ENCODE peak calls at places on chromosomes 3 and 15, in five cellular contexts. One of them, this sample, is unnamed.

GRCh38 chr15:93124126-93124525 is 35.1 kb upstream of the RGMA start:
- DNase-seq in naive thymus-derived CD8-positive, alpha-beta T cell: no peak
- DNase-seq in IMR-90: no peak
- DNase-seq in stimulated activated CD4-positive, alpha-beta T cell treated with anti-CD3 and anti-CD28 coated beads, Interleukin-15, amount 100 ng/mL, for 24 hours: no peak
- DNase-seq in AG08395: no peak
- DNase-seq in this sample: no peak

GRCh38 chr15:100704281-100705055 is 102.1 kb downstream of the ASB7 start:
- DNase-seq in stimulated activated CD4-positive, alpha-beta T cell treated with anti-CD3 and anti-CD28 coated beads, Interleukin-15, amount 100 ng/mL, for 24 hours: no peak
- DNase-seq in naive thymus-derived CD8-positive, alpha-beta T cell: no peak
- DNase-seq in AG08395: peak
- DNase-seq in IMR-90: peak
- DNase-seq in this sample: no peak

GRCh38 chr15:90037961-90038633 is 37.0 kb downstream of the ZNF710 start:
- DNase-seq in AG08395: no peak
- DNase-seq in IMR-90: peak
- DNase-seq in stimulated activated CD4-positive, alpha-beta T cell treated with anti-CD3 and anti-CD28 coated beads, Interleukin-15, amount 100 ng/mL, for 24 hours: peak
- DNase-seq in naive thymus-derived CD8-positive, alpha-beta T cell: no peak
- DNase-seq in this sample: peak

GRCh38 chr3:141547791-141548190 is 61.0 kb downstream of the RASA2 start:
- DNase-seq in naive thymus-derived CD8-positive, alpha-beta T cell: no peak
- DNase-seq in stimulated activated CD4-positive, alpha-beta T cell treated with anti-CD3 and anti-CD28 coated beads, Interleukin-15, amount 100 ng/mL, for 24 hours: no peak
- DNase-seq in IMR-90: no peak
- DNase-seq in AG08395: no peak
- DNase-seq in this sample: no peak

GRCh38 chr3:12896206-12896697 is 54.9 kb upstream of the RPL32 start:
- DNase-seq in stimulated activated CD4-positive, alpha-beta T cell treated with anti-CD3 and anti-CD28 coated beads, Interleukin-15, amount 100 ng/mL, for 24 hours: no peak
- DNase-seq in IMR-90: peak
- DNase-seq in naive thymus-derived CD8-positive, alpha-beta T cell: no peak
- DNase-seq in AG08395: no peak
- DNase-seq in this sample: no peak

GRCh38 chr15:99014803-99015676 is 7.4 kb upstream of the PGPEP1L start:
- DNase-seq in IMR-90: peak
- DNase-seq in stimulated activated CD4-positive, alpha-beta T cell treated with anti-CD3 and anti-CD28 coated beads, Interleukin-15, amount 100 ng/mL, for 24 hours: peak
- DNase-seq in AG08395: peak
- DNase-seq in naive thymus-derived CD8-positive, alpha-beta T cell: no peak
- DNase-seq in this sample: no peak

GRCh38 chr15:94306700-94307650 is 75.6 kb downstream of the MCTP2 start:
- DNase-seq in IMR-90: peak
- DNase-seq in stimulated activated CD4-positive, alpha-beta T cell treated with anti-CD3 and anti-CD28 coated beads, Interleukin-15, amount 100 ng/mL, for 24 hours: peak
- DNase-seq in AG08395: no peak
- DNase-seq in naive thymus-derived CD8-positive, alpha-beta T cell: no peak
- DNase-seq in this sample: peak

GRCh38 chr3:50392101-50392715 is 32.9 kb upstream of the TMEM115 start:
- DNase-seq in IMR-90: no peak
- DNase-seq in naive thymus-derived CD8-positive, alpha-beta T cell: no peak
- DNase-seq in AG08395: no peak
- DNase-seq in stimulated activated CD4-positive, alpha-beta T cell treated with anti-CD3 and anti-CD28 coated beads, Interleukin-15, amount 100 ng/mL, for 24 hours: no peak
- DNase-seq in this sample: no peak

GRCh38 chr15:38696120-38696727 is 131.6 kb upstream of the RASGRP1 start:
- DNase-seq in naive thymus-derived CD8-positive, alpha-beta T cell: no peak
- DNase-seq in AG08395: peak
- DNase-seq in stimulated activated CD4-positive, alpha-beta T cell treated with anti-CD3 and anti-CD28 coated beads, Interleukin-15, amount 100 ng/mL, for 24 hours: peak
- DNase-seq in IMR-90: peak
- DNase-seq in this sample: peak

GRCh38 chr3:98372445-98372844 is 18.0 kb upstream of the OR5K3 start:
- DNase-seq in stimulated activated CD4-positive, alpha-beta T cell treated with anti-CD3 and anti-CD28 coated beads, Interleukin-15, amount 100 ng/mL, for 24 hours: no peak
- DNase-seq in IMR-90: no peak
- DNase-seq in AG08395: no peak
- DNase-seq in naive thymus-derived CD8-positive, alpha-beta T cell: no peak
- DNase-seq in this sample: no peak

GRCh38 chr3:65330072-65330471 is 642.3 kb upstream of the ADAMTS9 start:
- DNase-seq in IMR-90: peak
- DNase-seq in stimulated activated CD4-positive, alpha-beta T cell treated with anti-CD3 and anti-CD28 coated beads, Interleukin-15, amount 100 ng/mL, for 24 hours: no peak
- DNase-seq in AG08395: no peak
- DNase-seq in naive thymus-derived CD8-positive, alpha-beta T cell: no peak
- DNase-seq in this sample: no peak

GRCh38 chr3:114508976-114509375 is 215.1 kb downstream of the TIGIT start:
- DNase-seq in AG08395: no peak
- DNase-seq in naive thymus-derived CD8-positive, alpha-beta T cell: no peak
- DNase-seq in stimulated activated CD4-positive, alpha-beta T cell treated with anti-CD3 and anti-CD28 coated beads, Interleukin-15, amount 100 ng/mL, for 24 hours: no peak
- DNase-seq in IMR-90: peak
- DNase-seq in this sample: no peak

GRCh38 chr3:4978966-4979400 is 254 bp upstream of the BHLHE40 start:
- DNase-seq in IMR-90: peak
- DNase-seq in AG08395: peak
- DNase-seq in stimulated activated CD4-positive, alpha-beta T cell treated with anti-CD3 and anti-CD28 coated beads, Interleukin-15, amount 100 ng/mL, for 24 hours: peak
- DNase-seq in naive thymus-derived CD8-positive, alpha-beta T cell: peak
- DNase-seq in this sample: peak

GRCh38 chr3:56303508-56303907 is 164.8 kb downstream of the ERC2 start:
- DNase-seq in AG08395: peak
- DNase-seq in IMR-90: peak
- DNase-seq in naive thymus-derived CD8-positive, alpha-beta T cell: no peak
- DNase-seq in stimulated activated CD4-positive, alpha-beta T cell treated with anti-CD3 and anti-CD28 coated beads, Interleukin-15, amount 100 ng/mL, for 24 hours: peak
- DNase-seq in this sample: no peak

GRCh38 chr3:43512749-43513404 is 108.9 kb downstream of the ANO10 start:
- DNase-seq in IMR-90: peak
- DNase-seq in stimulated activated CD4-positive, alpha-beta T cell treated with anti-CD3 and anti-CD28 coated beads, Interleukin-15, amount 100 ng/mL, for 24 hours: no peak
- DNase-seq in naive thymus-derived CD8-positive, alpha-beta T cell: no peak
- DNase-seq in AG08395: peak
- DNase-seq in this sample: no peak

GRCh38 chr15:89999676-90000174 is 1.4 kb upstream of the ZNF710 start:
- DNase-seq in naive thymus-derived CD8-positive, alpha-beta T cell: no peak
- DNase-seq in IMR-90: peak
- DNase-seq in AG08395: peak
- DNase-seq in stimulated activated CD4-positive, alpha-beta T cell treated with anti-CD3 and anti-CD28 coated beads, Interleukin-15, amount 100 ng/mL, for 24 hours: no peak
- DNase-seq in this sample: no peak

GRCh38 chr15:64622410-64623260 is 152.8 kb downstream of the RBPMS2 start:
- DNase-seq in IMR-90: no peak
- DNase-seq in stimulated activated CD4-positive, alpha-beta T cell treated with anti-CD3 and anti-CD28 coated beads, Interleukin-15, amount 100 ng/mL, for 24 hours: peak
- DNase-seq in AG08395: no peak
- DNase-seq in naive thymus-derived CD8-positive, alpha-beta T cell: peak
- DNase-seq in this sample: peak

GRCh38 chr3:114892880-114893279 is 254.2 kb downstream of the ZBTB20 start:
- DNase-seq in naive thymus-derived CD8-positive, alpha-beta T cell: no peak
- DNase-seq in AG08395: no peak
- DNase-seq in stimulated activated CD4-positive, alpha-beta T cell treated with anti-CD3 and anti-CD28 coated beads, Interleukin-15, amount 100 ng/mL, for 24 hours: no peak
- DNase-seq in IMR-90: no peak
- DNase-seq in this sample: no peak

GRCh38 chr3:11390411-11391171 is 118.4 kb downstream of the ATG7 start:
- DNase-seq in naive thymus-derived CD8-positive, alpha-beta T cell: no peak
- DNase-seq in stimulated activated CD4-positive, alpha-beta T cell treated with anti-CD3 and anti-CD28 coated beads, Interleukin-15, amount 100 ng/mL, for 24 hours: no peak
- DNase-seq in IMR-90: peak
- DNase-seq in AG08395: no peak
- DNase-seq in this sample: no peak

GRCh38 chr3:150775001-150775599 is 12.1 kb upstream of the SIAH2 start:
- DNase-seq in naive thymus-derived CD8-positive, alpha-beta T cell: no peak
- DNase-seq in stimulated activated CD4-positive, alpha-beta T cell treated with anti-CD3 and anti-CD28 coated beads, Interleukin-15, amount 100 ng/mL, for 24 hours: no peak
- DNase-seq in IMR-90: peak
- DNase-seq in AG08395: peak
- DNase-seq in this sample: no peak

GRCh38 chr3:127174715-127175140 is 18.2 kb upstream of the PRR23E start:
- DNase-seq in stimulated activated CD4-positive, alpha-beta T cell treated with anti-CD3 and anti-CD28 coated beads, Interleukin-15, amount 100 ng/mL, for 24 hours: no peak
- DNase-seq in naive thymus-derived CD8-positive, alpha-beta T cell: no peak
- DNase-seq in AG08395: no peak
- DNase-seq in IMR-90: no peak
- DNase-seq in this sample: no peak

GRCh38 chr15:81297147-81297572 is 26.8 kb downstream of the STARD5 start:
- DNase-seq in IMR-90: peak
- DNase-seq in naive thymus-derived CD8-positive, alpha-beta T cell: no peak
- DNase-seq in AG08395: peak
- DNase-seq in stimulated activated CD4-positive, alpha-beta T cell treated with anti-CD3 and anti-CD28 coated beads, Interleukin-15, amount 100 ng/mL, for 24 hours: no peak
- DNase-seq in this sample: no peak

GRCh38 chr3:10495003-10495402 is 10.4 kb downstream of the ATP2B2 start:
- DNase-seq in AG08395: no peak
- DNase-seq in naive thymus-derived CD8-positive, alpha-beta T cell: no peak
- DNase-seq in IMR-90: peak
- DNase-seq in stimulated activated CD4-positive, alpha-beta T cell treated with anti-CD3 and anti-CD28 coated beads, Interleukin-15, amount 100 ng/mL, for 24 hours: no peak
- DNase-seq in this sample: no peak

GRCh38 chr15:63605816-63606215 is 8.6 kb downstream of the FBXL22 start:
- DNase-seq in AG08395: no peak
- DNase-seq in IMR-90: no peak
- DNase-seq in naive thymus-derived CD8-positive, alpha-beta T cell: peak
- DNase-seq in stimulated activated CD4-positive, alpha-beta T cell treated with anti-CD3 and anti-CD28 coated beads, Interleukin-15, amount 100 ng/mL, for 24 hours: peak
- DNase-seq in this sample: peak

GRCh38 chr3:191502583-191502982 is 41.6 kb downstream of the PYDC2 start:
- DNase-seq in AG08395: no peak
- DNase-seq in IMR-90: no peak
- DNase-seq in stimulated activated CD4-positive, alpha-beta T cell treated with anti-CD3 and anti-CD28 coated beads, Interleukin-15, amount 100 ng/mL, for 24 hours: no peak
- DNase-seq in naive thymus-derived CD8-positive, alpha-beta T cell: no peak
- DNase-seq in this sample: no peak

This sample was measured in effector memory CD8-positive, alpha-beta T cell.